ENCODE peak calls at places on chromosomes 11 and 22, in six cellular contexts. G is upper lobe of left lung; O is CD8-positive, alpha-beta T cell; N is upper lobe of right lung; U is AG04450; S is neural progenitor cell. F is an unnamed sample.

GRCh38 chr11:10307411-10308207 is 2.7 kb downstream of the ADM start:
- DNase-seq in G (peak), O (peak), N (peak), U (peak), S (peak), F (peak)

GRCh38 chr11:6096417-6096816 is 11.1 kb upstream of the OR56B4 start:
- DNase-seq in G (no peak), O (no peak), N (no peak), U (no peak), S (no peak), F (no peak)

GRCh38 chr11:93017821-93018690 is 48.6 kb downstream of the MTNR1B start:
- DNase-seq in G (no peak), O (no peak), N (no peak), U (no peak), S (no peak), F (no peak)

GRCh38 chr11:12536566-12536965 is 137.7 kb upstream of the TEAD1 start:
- DNase-seq in G (no peak), O (no peak), N (no peak), U (no peak), S (no peak), F (no peak)

GRCh38 chr11:85551881-85552280 is 75.3 kb downstream of the DLG2 start:
- DNase-seq in G (no peak), O (no peak), N (no peak), U (no peak), S (no peak), F (no peak)

GRCh38 chr22:40533712-40534378 is 102.7 kb downstream of the MRTFA start:
- DNase-seq in G (no peak), O (peak), N (no peak), U (no peak), S (peak), F (no peak)

GRCh38 chr11:9719949-9720646 is 56.2 kb downstream of the SWAP70 start:
- DNase-seq in G (no peak), O (no peak), N (no peak), U (no peak), S (no peak), F (no peak)

GRCh38 chr11:30585067-30585891 is 874 bp downstream of the MPPED2 start:
- DNase-seq in G (peak), O (no peak), N (peak), U (no peak), S (peak), F (peak)

GRCh38 chr11:70247710-70248072 is 22.8 kb upstream of the PPFIA1 start:
- DNase-seq in G (no peak), O (no peak), N (no peak), U (no peak), S (no peak), F (peak)

GRCh38 chr11:120182357-120182756 is 28.5 kb upstream of the OAF start:
- DNase-seq in G (no peak), O (no peak), N (peak), U (no peak), S (peak), F (no peak)

GRCh38 chr11:44977493-44977984 is 26.9 kb upstream of the TP53I11 start:
- DNase-seq in G (no peak), O (no peak), N (no peak), U (no peak), S (peak), F (no peak)

GRCh38 chr11:2581931-2582435 is 117.8 kb downstream of the KCNQ1OT1 start:
- DNase-seq in G (peak), O (no peak), N (peak), U (no peak), S (no peak), F (peak)

GRCh38 chr22:37260939-37261338 is 16.9 kb upstream of the RAC2 start:
- DNase-seq in G (no peak), O (no peak), N (peak), U (no peak), S (peak), F (peak)

GRCh38 chr22:38796262-38796957 is 2.5 kb upstream of the DNAL4 start:
- DNase-seq in G (no peak), O (no peak), N (no peak), U (no peak), S (no peak), F (no peak)

GRCh38 chr11:10646956-10647355 is 46.6 kb downstream of the IRAG1 start:
- DNase-seq in G (no peak), O (no peak), N (peak), U (no peak), S (no peak), F (no peak)

GRCh38 chr11:3840870-3841425 is at the start of gene RHOG:
- DNase-seq in G (peak), O (peak), N (peak), U (peak), S (no peak), F (peak)

GRCh38 chr11:41978951-41979350 is 519.5 kb upstream of the LRRC4C start:
- DNase-seq in G (no peak), O (no peak), N (no peak), U (no peak), S (no peak), F (no peak)

GRCh38 chr11:6599884-6600390 is 3.5 kb downstream of the RRP8 start:
- DNase-seq in G (no peak), O (no peak), N (peak), U (no peak), S (no peak), F (no peak)

GRCh38 chr22:49137216-49137840 is 690.3 kb downstream of the BRD1 start:
- DNase-seq in G (no peak), O (no peak), N (no peak), U (no peak), S (no peak), F (no peak)

GRCh38 chr11:133946541-133947297 is 10.0 kb downstream of the IGSF9B start:
- DNase-seq in G (no peak), O (no peak), N (peak), U (no peak), S (peak), F (peak)

GRCh38 chr11:123137496-123138270 is 57.4 kb downstream of the CLMP start:
- DNase-seq in G (peak), O (no peak), N (peak), U (no peak), S (peak), F (peak)

GRCh38 chr11:113806403-113806802 is 26.8 kb downstream of the CLDN25 start:
- DNase-seq in G (no peak), O (no peak), N (no peak), U (no peak), S (peak), F (no peak)

GRCh38 chr11:132099692-132100091 is 729.3 kb downstream of the NTM start:
- DNase-seq in G (no peak), O (no peak), N (no peak), U (no peak), S (peak), F (peak)

GRCh38 chr11:113949891-113950290 is 25.0 kb upstream of the HTR3A start:
- DNase-seq in G (no peak), O (no peak), N (no peak), U (no peak), S (no peak), F (no peak)

GRCh38 chr22:39989633-39990032 is 5.1 kb upstream of the FAM83F start:
- DNase-seq in G (no peak), O (no peak), N (no peak), U (no peak), S (no peak), F (no peak)

GRCh38 chr22:23498811-23499798 is 81.0 kb downstream of the IGLL1 start:
- DNase-seq in G (no peak), O (no peak), N (peak), U (no peak), S (no peak), F (no peak)

GRCh38 chr22:22461111-22461510 is 47.4 kb downstream of the ZNF280B start:
- DNase-seq in G (no peak), O (no peak), N (no peak), U (no peak), S (no peak), F (no peak)

GRCh38 chr22:27685971-27686370 is 115.6 kb downstream of the MN1 start:
- DNase-seq in G (no peak), O (no peak), N (no peak), U (no peak), S (no peak), F (no peak)

GRCh38 chr11:17558025-17558780 is 11.1 kb downstream of the OTOG start:
- DNase-seq in G (no peak), O (no peak), N (no peak), U (no peak), S (no peak), F (no peak)

GRCh38 chr11:12066799-12067508 is 43.4 kb upstream of the MICAL2 start:
- DNase-seq in G (no peak), O (no peak), N (peak), U (no peak), S (peak), F (no peak)

GRCh38 chr11:110069158-110069737 is 23.9 kb upstream of the ZC3H12C start:
- DNase-seq in G (no peak), O (no peak), N (no peak), U (no peak), S (no peak), F (peak)

GRCh38 chr11:66545701-66546367 is at the start of gene ZDHHC24:
- DNase-seq in G (peak), O (peak), N (peak), U (peak), S (peak), F (peak)

GRCh38 chr11:74466916-74467885 is at the start of gene KCNE3:
- DNase-seq in G (peak), O (no peak), N (peak), U (no peak), S (peak), F (peak)

GRCh38 chr11:62142043-62142375 is 18.2 kb downstream of the INCENP start:
- DNase-seq in G (no peak), O (no peak), N (peak), U (no peak), S (no peak), F (no peak)

GRCh38 chr11:29018631-29019030 is 910.4 kb downstream of the METTL15 start:
- DNase-seq in G (no peak), O (no peak), N (no peak), U (peak), S (no peak), F (no peak)

GRCh38 chr11:122754553-122755322 is 83.6 kb upstream of the CRTAM start:
- DNase-seq in G (no peak), O (peak), N (no peak), U (no peak), S (peak), F (no peak)

GRCh38 chr22:42863349-42863911 is 6.4 kb upstream of the ARFGAP3 start:
- DNase-seq in G (no peak), O (no peak), N (no peak), U (peak), S (no peak), F (no peak)

GRCh38 chr11:86301742-86302091 is 323 bp upstream of the HIKESHI start:
- DNase-seq in G (no peak), O (no peak), N (no peak), U (no peak), S (no peak), F (no peak)

GRCh38 chr11:73137942-73138274 is 4.2 kb downstream of the FCHSD2 start:
- DNase-seq in G (no peak), O (no peak), N (no peak), U (no peak), S (no peak), F (no peak)

DNA sequence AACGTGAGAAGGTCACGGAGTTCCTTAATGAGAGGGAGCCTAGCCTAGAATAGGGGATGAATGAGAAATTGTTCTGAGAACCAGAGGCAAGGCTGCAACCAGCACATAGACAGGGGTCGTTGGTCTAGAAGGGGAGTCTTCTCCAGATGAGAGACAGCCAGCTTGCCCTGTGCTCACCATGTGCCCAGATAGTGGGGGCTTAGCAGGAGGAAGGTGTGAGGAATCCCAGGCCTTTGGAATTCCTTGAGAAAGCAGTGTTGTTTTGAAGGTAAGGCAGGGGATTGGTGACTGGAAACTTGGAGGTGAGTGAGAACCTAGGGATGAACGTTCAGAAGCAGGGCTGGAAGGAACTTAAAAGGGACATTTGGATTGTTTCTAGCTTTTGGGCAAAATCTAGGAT is 29.4 kb downstream of the RCOR2 start:
- DNase-seq in G (no peak), O (no peak), N (no peak), U (no peak), S (no peak), F (no peak)
- H3K4me3 ChIP-seq in G (no peak), O (peak), N (peak), U (no peak), S (no peak), F (no peak)

GRCh38 chr11:104546486-104546885 is 351.8 kb downstream of the CASP12 start:
- DNase-seq in G (no peak), O (no peak), N (no peak), U (no peak), S (no peak), F (no peak)

GRCh38 chr11:104549019-104549418 is 349.2 kb downstream of the CASP12 start:
- DNase-seq in G (no peak), O (no peak), N (no peak), U (no peak), S (no peak), F (no peak)

DNA sequence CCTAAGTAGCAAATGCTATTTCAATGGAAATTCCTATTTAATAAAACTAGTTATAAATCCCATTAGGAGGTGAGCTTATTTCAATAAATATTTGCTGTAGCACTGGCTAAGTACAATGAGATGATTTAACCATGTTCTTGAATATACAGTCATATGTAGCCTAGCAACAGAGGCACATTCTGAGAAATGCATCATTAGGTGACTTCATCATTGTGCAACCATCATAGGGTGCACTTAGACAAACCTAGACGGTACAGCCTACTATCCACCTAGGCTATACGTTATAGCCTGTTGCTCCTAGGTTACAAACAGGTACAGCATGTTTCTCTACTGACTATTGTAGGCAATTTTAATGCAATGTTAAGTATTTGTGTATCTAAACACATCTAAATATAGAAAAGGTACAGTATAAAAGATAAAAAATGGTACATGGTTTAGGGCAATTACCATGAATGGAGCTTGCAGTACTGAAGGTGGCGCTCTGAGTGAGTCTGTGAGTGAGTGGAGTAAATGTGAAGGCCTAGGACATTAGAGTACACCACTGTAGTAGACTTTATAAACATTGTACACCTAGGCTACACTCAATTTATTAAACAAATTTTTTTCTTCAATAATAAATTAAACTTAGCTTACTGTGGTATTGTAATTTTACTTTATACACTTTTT is 350.1 kb downstream of the CASP12 start:
- DNase-seq in G (no peak), O (no peak), N (no peak), U (no peak), S (no peak), F (no peak)
- TF ChIP-seq CTCF in G (no peak), O (no peak), N (no peak), U (no peak), S (peak), F (no peak)

DNA sequence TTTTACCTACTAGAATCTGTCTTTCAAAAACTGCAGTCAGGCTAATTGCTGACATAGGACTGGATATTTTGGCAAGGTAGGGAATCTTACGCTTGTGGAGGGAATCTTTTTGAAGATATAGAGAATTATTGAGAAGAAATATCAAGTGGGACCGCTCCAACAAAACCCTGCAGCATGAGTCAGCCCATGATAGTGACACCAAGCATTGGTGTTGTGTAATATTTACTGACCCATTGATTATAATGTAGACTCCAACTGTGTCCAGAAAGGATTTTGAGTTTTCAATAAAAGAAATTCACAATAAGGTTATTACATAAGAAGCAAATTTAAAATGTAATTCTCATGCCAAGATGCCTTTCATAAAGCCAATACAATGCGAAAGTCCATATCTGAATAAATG is 20.7 kb downstream of the MS4A4A start:
- DNase-seq in G (no peak), O (no peak), N (no peak), U (no peak), S (no peak), F (no peak)
- H3K27ac ChIP-seq in G (no peak), O (no peak), N (no peak), U (no peak), S (no peak), F (no peak)

GRCh38 chr11:118715245-118715807 is 35.9 kb upstream of the TREH start:
- DNase-seq in G (no peak), O (no peak), N (no peak), U (no peak), S (no peak), F (no peak)
- H3K4me3 ChIP-seq in G (no peak), O (no peak), N (no peak), U (no peak), S (no peak), F (no peak)

DNA sequence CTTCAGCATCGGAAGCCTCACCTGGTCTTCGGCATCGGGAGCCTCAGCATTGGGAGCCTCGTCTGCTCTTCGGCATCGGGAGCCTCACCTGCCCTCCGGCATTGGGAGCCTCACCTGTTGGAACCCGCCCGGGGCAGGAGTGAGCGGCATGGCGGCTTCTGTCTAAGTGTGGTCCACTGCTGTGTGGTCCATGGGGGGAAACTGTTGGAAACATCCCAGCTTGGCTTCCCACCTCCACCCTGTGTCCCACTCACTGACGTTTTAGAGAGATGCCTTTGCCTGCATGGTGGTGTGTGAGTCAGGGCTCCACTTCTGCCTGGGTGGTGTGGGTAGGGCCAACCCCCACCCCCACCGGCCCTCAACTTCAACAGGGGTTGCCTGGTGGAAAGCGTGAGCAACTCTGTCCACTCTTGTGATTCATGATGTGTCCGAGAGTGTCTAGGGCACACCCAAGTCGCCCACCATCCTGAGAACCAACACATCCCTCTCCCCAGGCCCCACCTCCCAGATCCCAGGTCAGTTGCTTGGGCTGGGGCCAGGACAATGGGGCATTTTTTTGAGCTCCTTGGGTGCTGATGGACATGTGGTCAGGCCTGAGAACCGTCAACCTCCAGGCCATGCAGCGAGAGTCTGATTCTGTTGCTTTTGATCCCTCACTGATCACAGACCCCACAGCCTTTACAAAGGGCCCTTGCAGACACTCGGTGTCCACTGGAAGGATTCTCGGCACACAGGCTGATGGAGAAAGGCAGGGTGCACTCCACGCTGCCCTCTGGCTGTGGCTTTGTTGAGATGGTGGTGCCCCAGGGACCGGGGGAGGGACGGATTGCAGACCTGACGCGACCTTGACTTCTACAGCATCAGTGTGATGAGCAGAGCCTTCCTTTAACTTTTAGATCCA is 406.7 kb downstream of the TBC1D22A start:
- DNase-seq in G (peak), O (no peak), N (peak), U (no peak), S (peak), F (no peak)
- TF ChIP-seq CTCF in G (no peak), O (no peak), N (peak), U (peak), S (peak), F (peak)

DNA sequence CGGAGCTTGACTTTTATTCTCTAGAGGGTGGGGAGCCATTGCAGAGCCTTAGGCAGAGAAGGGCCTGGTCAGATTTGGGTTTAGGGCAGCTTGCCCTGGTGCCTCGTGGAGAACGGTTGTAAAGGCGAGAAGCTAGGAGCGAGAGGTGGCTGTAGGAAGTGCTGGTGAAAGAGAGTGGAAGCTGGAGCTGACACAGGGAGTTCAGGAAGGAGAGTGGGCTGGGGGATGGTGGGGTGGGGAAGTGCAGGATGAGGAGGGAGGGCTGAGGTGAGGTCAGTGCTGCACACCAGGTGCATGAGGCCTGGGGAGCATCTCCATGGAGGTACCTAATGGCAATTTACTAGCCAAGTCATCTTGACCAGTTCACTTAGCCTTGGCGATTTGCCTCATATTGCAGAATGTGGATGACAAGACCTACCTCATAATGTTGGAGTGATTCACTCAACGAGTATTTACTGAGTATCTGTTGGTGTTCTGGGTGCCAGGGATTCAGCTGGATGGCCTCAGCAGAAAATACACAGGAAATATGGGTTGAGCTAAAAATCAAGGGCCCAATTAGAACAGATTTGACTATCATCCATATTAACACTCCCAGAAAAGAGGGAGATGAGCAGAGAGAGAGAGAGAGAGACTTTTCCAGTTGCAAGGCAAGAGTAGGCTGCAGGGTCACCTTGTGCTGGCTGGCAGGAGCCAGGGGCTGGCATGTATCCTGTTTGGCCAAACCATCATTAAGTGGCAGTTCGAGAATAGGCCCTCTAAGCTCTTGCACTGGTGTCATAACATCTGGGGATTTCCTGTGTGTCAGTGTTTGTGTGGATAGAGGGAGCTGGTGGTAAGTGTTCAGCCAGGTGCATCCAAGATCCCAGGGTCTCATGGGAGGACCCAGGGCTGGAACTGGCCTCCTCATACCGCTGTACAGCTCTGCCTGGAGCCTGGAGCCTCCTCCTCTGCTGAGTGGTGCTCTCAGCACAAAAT is 44.4 kb upstream of the CLDN5 start:
- DNase-seq in G (no peak), O (no peak), N (no peak), U (peak), S (no peak), F (no peak)
- H3K27ac ChIP-seq in G (peak), O (no peak), N (no peak), U (peak), S (no peak), F (peak)

GRCh38 chr11:76209671-76209955 is 3.3 kb upstream of the WNT11 start:
- DNase-seq in G (no peak), O (no peak), N (no peak), U (no peak), S (no peak), F (no peak)
- H3K4me3 ChIP-seq in G (peak), O (peak), N (peak), U (no peak), S (peak), F (peak)